ENCODE peak calls at places on chromosomes 7 and 10, in five cellular contexts. T is stimulated activated CD8-positive, alpha-beta memory T cell treated with anti-CD3 and anti-CD28 coated beads, Interleukin-4, amount 100 ng/mL, for 4 hours; M is left cardiac atrium; Y is neural crest cell; A is H4. N is an unnamed sample.
A peak's percentile ranks its signal among the peaks of the same experiment; 100 is the strongest.

GRCh38 chr10:93288679-93289634 is 193.2 kb downstream of the MYOF start:
- DNase-seq in T (no peak), M (peak; percentile 70), Y (peak; percentile 72), A (peak; percentile 82), N (peak; percentile 96)

GRCh38 chr7:63009771-63010170 is 988.9 kb upstream of the ZNF722 start:
- DNase-seq in T (no peak), M (no peak), Y (no peak), A (no peak), N (no peak)

GRCh38 chr7:64799-65430 is 127.5 kb upstream of the FAM20C start:
- DNase-seq in T (no peak), M (peak; percentile 22), Y (no peak), A (no peak), N (no peak)

GRCh38 chr10:116835658-116836057 is 13.6 kb upstream of the ENO4 start:
- DNase-seq in T (no peak), M (no peak), Y (no peak), A (no peak), N (no peak)

GRCh38 chr10:90197766-90198165 is 496.4 kb downstream of the KIF20B start:
- DNase-seq in T (no peak), M (no peak), Y (no peak), A (peak; percentile 56), N (peak; percentile 53)

GRCh38 chr7:112654322-112655216 is 135.6 kb downstream of the TMEM168 start:
- DNase-seq in T (no peak), M (no peak), Y (no peak), A (peak; percentile 7), N (peak; percentile 50)

GRCh38 chr10:13528875-13529713 is at the start of gene BEND7:
- DNase-seq in T (no peak), M (peak; percentile 46), Y (peak; percentile 43), A (no peak), N (peak; percentile 9)

GRCh38 chr7:8197994-8198698 is 63.8 kb downstream of the ICA1 start:
- DNase-seq in T (no peak), M (no peak), Y (no peak), A (no peak), N (no peak)

GRCh38 chr10:57162231-57162630 is 801.2 kb upstream of the ZWINT start:
- DNase-seq in T (no peak), M (no peak), Y (no peak), A (no peak), N (peak; percentile 16)

GRCh38 chr7:2606539-2606936 is 25.2 kb upstream of the TTYH3 start:
- DNase-seq in T (no peak), M (peak; percentile 51), Y (no peak), A (no peak), N (no peak)

GRCh38 chr10:11875183-11875498 is 52.0 kb downstream of the PROSER2 start:
- DNase-seq in T (no peak), M (no peak), Y (no peak), A (no peak), N (no peak)

GRCh38 chr10:31754803-31755624 is 173.6 kb downstream of the ARHGAP12 start:
- DNase-seq in T (no peak), M (no peak), Y (no peak), A (no peak), N (peak; percentile 95)

GRCh38 chr7:158381956-158382355 is 205.7 kb downstream of the PTPRN2 start:
- DNase-seq in T (no peak), M (no peak), Y (no peak), A (no peak), N (no peak)